ENCODE peak calls at places on chromosomes 16 and 17, in nine cellular contexts. H is adrenal gland; L is fibroblast of the aortic adventitia; Z is HFFc6; A is fibroblast of lung; O is neural crest cell; P is upper lobe of right lung; T is CD4-positive, alpha-beta T cell; M is cardiac fibroblast. J is an unnamed sample.

GRCh38 chr17:77475012-77475976 is 334.5 kb downstream of the SEC14L1 start:
- DNase-seq in H (no peak), L (peak), Z (peak), A (peak), O (no peak), P (no peak), T (peak), M (peak), J (no peak)

GRCh38 chr17:77107506-77108433 is 33.0 kb upstream of the SEC14L1 start:
- DNase-seq in H (no peak), L (no peak), Z (peak), A (no peak), O (no peak), P (no peak), T (no peak), M (peak), J (no peak)

GRCh38 chr16:1003551-1004347 is 22.2 kb downstream of the SOX8 start:
- DNase-seq in H (no peak), L (no peak), Z (no peak), A (no peak), O (no peak), P (no peak), T (peak), M (no peak), J (peak)

GRCh38 chr16:27402569-27402963 is 592 bp downstream of the IL21R start:
- DNase-seq in H (no peak), L (no peak), Z (no peak), A (no peak), O (no peak), P (no peak), T (no peak), M (no peak), J (no peak)

GRCh38 chr17:66976781-66977201 is 12.3 kb downstream of the CACNG4 start:
- DNase-seq in H (no peak), L (no peak), Z (peak), A (no peak), O (no peak), P (no peak), T (no peak), M (no peak), J (no peak)

GRCh38 chr16:77132051-77132618 is 58.9 kb upstream of the MON1B start:
- DNase-seq in H (no peak), L (no peak), Z (no peak), A (no peak), O (no peak), P (no peak), T (no peak), M (no peak), J (no peak)

GRCh38 chr17:81695801-81696200 is 7.4 kb upstream of the MRPL12 start:
- DNase-seq in H (no peak), L (no peak), Z (no peak), A (no peak), O (no peak), P (no peak), T (no peak), M (no peak), J (no peak)

GRCh38 chr16:268141-269053 is 7.3 kb downstream of the RGS11 start:
- DNase-seq in H (no peak), L (no peak), Z (no peak), A (no peak), O (no peak), P (peak), T (no peak), M (no peak), J (no peak)

GRCh38 chr16:85291302-85292148 is 179.3 kb upstream of the CIBAR2 start:
- DNase-seq in H (no peak), L (no peak), Z (no peak), A (peak), O (peak), P (peak), T (no peak), M (no peak), J (peak)

GRCh38 chr17:78899361-78900260 is 3.4 kb downstream of the CEP295NL start:
- DNase-seq in H (no peak), L (peak), Z (no peak), A (peak), O (no peak), P (peak), T (no peak), M (no peak), J (no peak)

GRCh38 chr16:66438536-66438935 is 11.4 kb downstream of the BEAN1 start:
- DNase-seq in H (no peak), L (no peak), Z (no peak), A (no peak), O (no peak), P (no peak), T (no peak), M (no peak), J (no peak)

GRCh38 chr17:79778504-79779087 is 648 bp downstream of the CBX2 start:
- DNase-seq in H (no peak), L (no peak), Z (no peak), A (no peak), O (no peak), P (peak), T (no peak), M (no peak), J (no peak)

GRCh38 chr17:82696916-82697807 is 1.3 kb downstream of the RAB40B start:
- DNase-seq in H (no peak), L (no peak), Z (no peak), A (no peak), O (no peak), P (no peak), T (no peak), M (no peak), J (no peak)

GRCh38 chr16:1631931-1632637 is 19.9 kb downstream of the CRAMP1 start:
- DNase-seq in H (no peak), L (no peak), Z (no peak), A (no peak), O (no peak), P (no peak), T (no peak), M (no peak), J (no peak)

GRCh38 chr16:82091225-82091624 is 56.2 kb downstream of the HSD17B2 start:
- DNase-seq in H (no peak), L (peak), Z (peak), A (peak), O (no peak), P (no peak), T (no peak), M (peak), J (no peak)

GRCh38 chr17:80630721-80631120 is 86.1 kb downstream of the RPTOR start:
- DNase-seq in H (no peak), L (no peak), Z (no peak), A (no peak), O (no peak), P (no peak), T (no peak), M (no peak), J (no peak)

GRCh38 chr17:33039874-33040273 is 48.2 kb downstream of the SPACA3 start:
- DNase-seq in H (no peak), L (peak), Z (peak), A (peak), O (no peak), P (no peak), T (no peak), M (peak), J (peak)

GRCh38 chr17:77572065-77572601 is 386.4 kb upstream of the TNRC6C start:
- DNase-seq in H (no peak), L (no peak), Z (no peak), A (no peak), O (no peak), P (peak), T (no peak), M (no peak), J (no peak)

GRCh38 chr17:4920351-4921048 is 11.6 kb upstream of the GP1BA start:
- DNase-seq in H (no peak), L (peak), Z (no peak), A (peak), O (no peak), P (peak), T (no peak), M (peak), J (no peak)

GRCh38 chr17:4914009-4914408 is 11.1 kb upstream of the CHRNE start:
- DNase-seq in H (no peak), L (peak), Z (peak), A (no peak), O (no peak), P (no peak), T (no peak), M (no peak), J (no peak)

GRCh38 chr17:4921320-4921719 is 10.8 kb upstream of the GP1BA start:
- DNase-seq in H (no peak), L (no peak), Z (no peak), A (no peak), O (no peak), P (no peak), T (no peak), M (no peak), J (no peak)

DNA sequence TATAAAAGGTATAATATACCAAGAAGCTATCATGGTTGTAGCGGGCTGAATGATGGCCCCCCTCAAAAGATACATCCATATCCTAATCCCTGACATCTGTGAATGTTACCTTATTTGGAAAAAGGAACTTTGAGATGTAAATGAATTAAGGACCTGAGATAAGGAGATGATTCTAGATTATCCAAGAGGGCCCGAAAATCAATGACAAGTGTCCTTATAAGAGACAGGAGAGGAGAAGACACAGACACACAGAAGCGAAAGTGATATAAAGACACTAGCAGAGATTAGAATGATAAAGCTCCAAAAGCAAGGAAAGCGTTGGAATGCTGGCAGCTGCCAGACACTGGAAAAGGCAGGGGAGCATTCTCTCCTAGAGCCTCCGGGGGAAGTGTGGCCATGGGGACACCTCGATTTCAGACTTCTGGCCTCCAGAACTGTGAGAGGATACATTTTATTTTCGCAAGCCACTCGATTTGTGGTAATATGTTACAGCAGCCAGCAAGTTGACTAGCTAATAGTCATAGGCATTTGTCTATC is 12.5 kb upstream of the GP1BA start:
- DNase-seq in H (no peak), L (no peak), Z (no peak), A (no peak), O (no peak), P (no peak), T (no peak), M (no peak), J (no peak)
- TF ChIP-seq CTCF in H (no peak), L (no peak), Z (no peak), A (no peak), O (no peak), P (no peak), T (no peak), M (no peak), J (no peak)

GRCh38 chr16:50708373-50709060 is 15.1 kb downstream of the NOD2 start:
- DNase-seq in H (no peak), L (no peak), Z (no peak), A (no peak), O (no peak), P (no peak), T (no peak), M (no peak), J (no peak)

GRCh38 chr16:50702725-50703124 is 9.3 kb downstream of the NOD2 start:
- DNase-seq in H (no peak), L (no peak), Z (no peak), A (no peak), O (no peak), P (no peak), T (no peak), M (no peak), J (no peak)

GRCh38 chr16:50706250-50706649 is 12.8 kb downstream of the NOD2 start:
- DNase-seq in H (no peak), L (no peak), Z (no peak), A (no peak), O (no peak), P (no peak), T (no peak), M (no peak), J (no peak)

GRCh38 chr16:50705436-50706110 is 12.2 kb downstream of the NOD2 start:
- DNase-seq in H (no peak), L (no peak), Z (no peak), A (no peak), O (no peak), P (no peak), T (no peak), M (no peak), J (peak)

GRCh38 chr16:50704245-50704644 is 10.8 kb downstream of the NOD2 start:
- DNase-seq in H (no peak), L (no peak), Z (no peak), A (no peak), O (no peak), P (no peak), T (no peak), M (no peak), J (no peak)
- TF ChIP-seq CTCF in H (no peak), L (no peak), Z (no peak), A (no peak), O (no peak), P (no peak), T (no peak), M (no peak), J (no peak)

DNA sequence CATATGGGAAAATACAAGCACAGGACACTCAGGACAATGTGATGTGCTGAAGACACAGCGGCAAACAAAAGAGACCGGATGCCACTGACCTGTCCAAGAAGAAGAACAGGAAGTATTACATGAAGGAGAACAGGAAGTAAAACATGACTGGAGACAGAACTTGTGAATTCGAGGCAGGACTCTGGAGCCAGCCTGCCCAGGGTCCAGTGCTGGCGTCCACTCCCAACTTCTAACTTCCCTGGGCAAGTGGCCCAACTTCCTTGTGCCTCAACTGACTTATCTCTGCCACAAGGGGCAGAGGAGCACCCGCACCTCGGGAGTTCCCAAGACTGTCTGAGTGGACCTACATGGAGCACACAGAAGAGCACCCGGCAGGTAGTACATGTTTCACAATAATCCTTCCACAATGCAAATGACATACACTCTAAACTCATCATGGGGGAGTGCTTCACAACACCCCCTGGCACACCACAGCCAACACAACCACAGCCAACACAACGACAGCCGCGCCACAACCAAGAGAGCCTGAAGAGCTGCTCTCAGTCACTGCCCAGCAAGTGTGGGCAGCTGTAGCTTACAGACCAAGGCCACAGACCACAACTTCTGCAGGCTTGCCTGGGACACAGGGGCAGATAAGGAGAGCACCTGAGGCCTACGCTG is 36.6 kb downstream of the ANKRD11 start:
- DNase-seq in H (no peak), L (peak), Z (no peak), A (no peak), O (no peak), P (no peak), T (no peak), M (peak), J (peak)
- TF ChIP-seq CTCF in H (no peak), L (peak), Z (peak), A (peak), O (peak), P (peak), T (no peak), M (peak), J (peak)

GRCh38 chr17:49496183-49496865 is 1.2 kb downstream of the NGFR start:
- DNase-seq in H (peak), L (peak), Z (no peak), A (peak), O (peak), P (peak), T (peak), M (peak), J (peak)

GRCh38 chr17:49497147-49498036 is 2.3 kb downstream of the NGFR start:
- DNase-seq in H (no peak), L (no peak), Z (no peak), A (peak), O (peak), P (no peak), T (no peak), M (peak), J (peak)

GRCh38 chr17:49495842-49496182 is 719 bp downstream of the NGFR start:
- DNase-seq in H (no peak), L (no peak), Z (no peak), A (no peak), O (no peak), P (no peak), T (no peak), M (no peak), J (no peak)

GRCh38 chr17:49496866-49497146 is 1.7 kb downstream of the NGFR start:
- DNase-seq in H (no peak), L (no peak), Z (no peak), A (no peak), O (no peak), P (no peak), T (no peak), M (no peak), J (no peak)

GRCh38 chr17:49498037-49498615 is 3.0 kb downstream of the NGFR start:
- DNase-seq in H (no peak), L (no peak), Z (no peak), A (no peak), O (no peak), P (no peak), T (no peak), M (no peak), J (no peak)
- TF ChIP-seq CTCF in H (no peak), L (no peak), Z (no peak), A (peak), O (peak), P (no peak), T (no peak), M (no peak), J (no peak)

DNA sequence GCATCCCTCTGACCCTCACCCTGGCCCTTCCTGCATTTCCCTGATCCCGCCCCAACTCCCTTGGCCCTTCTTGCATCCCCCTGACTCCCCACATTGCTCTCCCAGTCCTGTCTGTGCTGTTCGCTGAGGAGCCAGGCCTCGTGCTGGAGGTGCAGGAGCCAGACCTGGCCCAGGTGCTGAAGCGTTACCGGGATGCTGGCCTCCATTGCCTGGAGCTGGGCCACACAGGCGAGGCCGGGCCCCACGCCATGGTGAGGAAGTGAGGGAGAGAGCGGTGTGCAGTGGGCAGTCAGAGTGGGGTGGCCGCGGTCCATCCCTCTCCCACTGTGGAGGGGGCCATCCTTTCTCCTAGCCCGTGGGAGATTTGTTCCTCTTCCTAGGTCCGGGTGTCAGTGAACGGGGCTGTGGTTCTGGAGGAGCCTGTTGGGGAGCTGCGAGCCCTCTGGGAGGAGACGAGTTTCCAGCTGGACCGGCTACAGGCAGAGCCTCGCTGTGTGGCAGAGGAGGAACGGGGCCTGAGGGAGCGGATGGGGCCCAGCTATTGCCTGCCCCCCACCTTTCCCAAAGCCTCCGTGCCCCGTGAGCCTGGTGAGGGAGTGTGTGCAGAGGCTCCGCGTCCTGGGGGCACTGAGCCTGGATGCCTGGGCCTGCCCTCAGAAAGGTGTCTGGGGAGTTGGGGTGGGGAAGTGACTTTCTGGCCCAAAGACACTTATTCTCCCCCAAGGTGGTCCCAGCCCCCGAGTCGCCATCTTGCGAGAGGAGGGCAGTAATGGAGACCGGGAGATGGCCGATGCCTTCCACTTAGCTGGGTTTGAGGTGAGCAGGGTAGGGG is 17.8 kb downstream of the PFAS start:
- DNase-seq in H (no peak), L (no peak), Z (no peak), A (no peak), O (no peak), P (no peak), T (no peak), M (no peak), J (no peak)
- TF ChIP-seq CTCF in H (no peak), L (no peak), Z (no peak), A (no peak), O (no peak), P (no peak), T (no peak), M (no peak), J (no peak)

GRCh38 chr17:65530158-65530984 is 31.1 kb downstream of the AXIN2 start:
- DNase-seq in H (no peak), L (no peak), Z (no peak), A (no peak), O (peak), P (no peak), T (no peak), M (no peak), J (no peak)

GRCh38 chr17:65532491-65532890 is 29.0 kb downstream of the AXIN2 start:
- DNase-seq in H (no peak), L (no peak), Z (no peak), A (no peak), O (no peak), P (no peak), T (no peak), M (no peak), J (no peak)

GRCh38 chr17:65530985-65531507 is 30.4 kb downstream of the AXIN2 start:
- DNase-seq in H (no peak), L (peak), Z (no peak), A (peak), O (peak), P (no peak), T (no peak), M (peak), J (no peak)

GRCh38 chr17:65533056-65533745 is 28.2 kb downstream of the AXIN2 start:
- DNase-seq in H (no peak), L (no peak), Z (no peak), A (no peak), O (no peak), P (no peak), T (no peak), M (no peak), J (no peak)

DNA sequence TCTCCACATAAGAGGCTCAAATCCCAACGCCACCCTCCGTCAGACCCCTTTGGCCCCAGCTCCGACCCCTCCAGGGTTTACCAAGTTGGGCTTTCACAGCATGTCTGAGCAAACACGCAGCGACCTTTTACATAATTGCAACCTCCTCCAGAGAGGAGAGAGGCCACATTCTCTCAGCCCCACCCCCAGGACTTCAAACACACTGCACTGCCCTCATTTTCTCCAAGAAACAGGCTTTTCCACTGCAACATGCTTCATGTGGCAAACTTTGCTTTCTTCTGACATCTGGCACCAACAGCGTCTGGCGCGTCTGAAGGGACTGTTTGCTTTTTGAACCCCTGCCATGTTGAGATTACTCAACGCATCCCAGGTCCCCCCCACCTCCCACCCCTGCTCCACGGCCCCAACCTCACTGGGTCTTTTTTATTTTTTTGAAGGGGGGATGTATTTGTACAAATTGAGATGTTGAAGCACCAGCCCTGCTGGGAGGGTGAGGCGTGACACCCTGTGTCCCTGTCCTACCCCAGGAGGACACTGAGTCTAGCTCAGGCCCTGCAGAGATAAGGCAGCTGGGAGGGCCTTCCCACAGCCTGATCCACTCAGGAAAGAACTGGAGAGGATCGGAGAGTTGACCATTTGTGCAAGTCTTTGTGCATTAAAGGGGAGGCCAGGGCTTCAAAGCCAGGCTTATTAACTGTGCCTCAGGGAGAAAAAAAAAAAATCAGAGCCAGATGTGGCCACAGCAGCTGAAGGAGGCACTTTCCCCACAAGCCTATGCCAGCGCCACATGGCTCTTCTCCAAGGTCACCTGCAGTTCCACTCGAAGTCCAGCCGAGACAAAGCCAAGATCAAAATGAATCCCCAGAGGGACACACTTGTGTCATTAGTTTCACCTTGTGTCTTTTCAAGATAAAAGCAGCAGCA is 29.7 kb downstream of the AXIN2 start:
- DNase-seq in H (peak), L (peak), Z (no peak), A (peak), O (peak), P (peak), T (no peak), M (peak), J (no peak)
- TF ChIP-seq CTCF in H (peak), L (peak), Z (peak), A (peak), O (peak), P (no peak), T (no peak), M (peak), J (no peak)

J was measured in endothelial cell of umbilical vein.